ENCODE peak calls at places on chromosomes 2 and 18, in ten cellular contexts. O, B, K, M, N, Y, I, R, X and L are unnamed samples.

GRCh38 chr2:140586379-140586778 is 1544.4 kb downstream of the LRP1B start:
- DNase-seq in M (no peak), Y (peak), X (no peak), I (peak), B (no peak), K (no peak), R (no peak), O (peak), N (no peak), L (no peak)

GRCh38 chr2:205879362-205879761 is 197.1 kb downstream of the NRP2 start:
- DNase-seq in N (no peak), M (no peak), B (no peak), K (no peak), Y (no peak), O (no peak), I (no peak), X (no peak), R (peak), L (peak)

GRCh38 chr2:120300385-120300784 is 45.6 kb upstream of the INHBB start:
- DNase-seq in Y (no peak), O (no peak), R (no peak), X (no peak), I (no peak), B (no peak), K (no peak), N (no peak), M (no peak), L (no peak)

GRCh38 chr18:50716902-50717301 is 102.9 kb downstream of the MRO start:
- DNase-seq in X (no peak), R (no peak), N (no peak), Y (no peak), I (no peak), O (no peak), M (no peak), B (no peak), K (no peak), L (no peak)

GRCh38 chr2:209818939-209819338 is 47.3 kb downstream of the UNC80 start:
- DNase-seq in M (no peak), R (no peak), X (no peak), O (no peak), B (no peak), N (no peak), K (no peak), Y (no peak), I (no peak), L (no peak)

GRCh38 chr18:51255694-51256093 is 58.2 kb upstream of the MEX3C start:
- DNase-seq in B (no peak), N (no peak), K (no peak), M (no peak), Y (no peak), O (no peak), R (no peak), X (no peak), I (no peak), L (no peak)

GRCh38 chr18:76058146-76058545 is 436.9 kb downstream of the ZNF516 start:
- DNase-seq in X (no peak), R (no peak), N (no peak), B (no peak), I (no peak), O (no peak), Y (no peak), M (no peak), K (no peak), L (no peak)

GRCh38 chr2:222944552-222944951 is 83.7 kb downstream of the ACSL3 start:
- DNase-seq in O (no peak), I (no peak), Y (no peak), K (no peak), X (no peak), B (no peak), R (no peak), N (no peak), M (no peak), L (no peak)

GRCh38 chr18:67628674-67629073 is 112.2 kb upstream of the DSEL start:
- DNase-seq in Y (no peak), O (no peak), R (no peak), N (no peak), I (no peak), B (no peak), M (no peak), K (no peak), X (no peak), L (no peak)

GRCh38 chr2:98903767-98904485 is 32.1 kb downstream of the CRACDL start:
- DNase-seq in B (no peak), K (no peak), M (no peak), X (no peak), O (no peak), Y (no peak), N (no peak), I (no peak), R (peak), L (no peak)

GRCh38 chr2:8527676-8528075 is 154.2 kb upstream of the ID2 start:
- DNase-seq in X (no peak), R (no peak), I (no peak), N (no peak), O (no peak), B (no peak), Y (no peak), M (no peak), K (no peak), L (no peak)

GRCh38 chr2:3039188-3040065 is 338.2 kb downstream of the EIPR1 start:
- DNase-seq in X (no peak), I (no peak), M (no peak), R (no peak), B (no peak), O (no peak), Y (no peak), K (no peak), N (no peak), L (no peak)